ENCODE peak calls at places on chromosomes 5 and 9, in eight cellular contexts. B is kidney; L is AG09309; R is tibial artery; X is MCF 10A; U is right lobe of liver; A is CD8-positive, alpha-beta T cell; T is lower leg skin. K is an unnamed sample.

GRCh38 chr9:86557063-86557766 is 203.0 kb upstream of the TUT7 start:
- DNase-seq in B (no peak), L (peak; percentile 95), R (no peak), X (peak; percentile 82), U (no peak), A (no peak), T (no peak), K (no peak)

GRCh38 chr5:68544656-68545565 is 329.4 kb downstream of the PIK3R1 start:
- DNase-seq in B (no peak), L (no peak), R (no peak), X (no peak), U (no peak), A (no peak), T (no peak), K (no peak)

GRCh38 chr5:39414429-39414828 is 10.4 kb downstream of the DAB2 start:
- DNase-seq in B (no peak), L (no peak), R (no peak), X (no peak), U (no peak), A (no peak), T (no peak), K (no peak)

GRCh38 chr5:137344723-137345322 is 154.3 kb downstream of the SPOCK1 start:
- DNase-seq in B (no peak), L (peak; percentile 24), R (peak; percentile 69), X (peak; percentile 78), U (peak; percentile 50), A (no peak), T (no peak), K (peak; percentile 57)

GRCh38 chr5:149452007-149452664 is 73.0 kb upstream of the IL17B start:
- DNase-seq in B (no peak), L (no peak), R (peak; percentile 83), X (no peak), U (peak; percentile 69), A (no peak), T (no peak), K (no peak)

GRCh38 chr9:70452365-70452764 is 37.9 kb upstream of the KLF9 start:
- DNase-seq in B (no peak), L (no peak), R (no peak), X (no peak), U (no peak), A (no peak), T (no peak), K (no peak)

GRCh38 chr5:179732918-179733763 is 519 bp downstream of the MAML1 start:
- DNase-seq in B (peak; percentile 81), L (no peak), R (peak; percentile 74), X (peak; percentile 62), U (peak; percentile 63), A (peak; percentile 53), T (peak; percentile 88), K (peak; percentile 22)

GRCh38 chr9:93017621-93018020 is 40.9 kb upstream of the SUSD3 start:
- DNase-seq in B (peak; percentile 46), L (no peak), R (peak; percentile 42), X (no peak), U (peak; percentile 31), A (no peak), T (peak; percentile 63), K (no peak)

GRCh38 chr5:125499969-125500368 is 753.5 kb upstream of the ZNF608 start:
- DNase-seq in B (no peak), L (no peak), R (no peak), X (no peak), U (no peak), A (no peak), T (no peak), K (no peak)

GRCh38 chr9:123469231-123469630 is 113.2 kb downstream of the CRB2 start:
- DNase-seq in B (no peak), L (no peak), R (no peak), X (no peak), U (no peak), A (no peak), T (no peak), K (no peak)

GRCh38 chr9:78001946-78002731 is 29.5 kb downstream of the GNAQ start:
- DNase-seq in B (no peak), L (no peak), R (no peak), X (no peak), U (no peak), A (no peak), T (no peak), K (no peak)

GRCh38 chr9:96033896-96034295 is 158.4 kb downstream of the ERCC6L2 start:
- DNase-seq in B (peak; percentile 13), L (no peak), R (no peak), X (no peak), U (no peak), A (no peak), T (peak; percentile 81), K (no peak)

GRCh38 chr5:151696470-151697061 is 9.9 kb upstream of the SPARC start:
- DNase-seq in B (peak; percentile 87), L (peak; percentile 99), R (peak; percentile 89), X (no peak), U (no peak), A (no peak), T (peak; percentile 93), K (no peak)

DNA sequence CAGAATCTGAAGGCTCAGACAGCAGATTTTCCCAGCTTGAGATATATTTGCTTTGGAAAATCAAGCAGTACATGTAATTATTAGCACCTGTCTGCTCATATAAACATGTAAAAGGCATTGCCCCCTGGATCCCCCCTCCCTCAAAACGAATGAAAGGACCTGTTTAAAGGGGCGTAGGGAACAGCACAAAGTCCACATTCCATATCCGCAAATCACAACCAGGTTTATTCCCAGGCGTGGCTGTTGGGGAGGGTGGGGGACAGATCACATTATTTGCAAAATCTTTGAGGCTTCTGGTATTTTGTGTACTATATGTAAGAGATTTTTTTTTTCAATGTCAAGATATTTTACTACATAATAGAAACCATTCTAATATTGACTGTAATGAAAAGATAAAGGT is 8.7 kb upstream of the MRPS2 start:
- DNase-seq in B (no peak), L (no peak), R (peak; percentile 10), X (no peak), U (no peak), A (no peak), T (no peak), K (no peak)
- TF ChIP-seq CTCF in B (no peak), L (no peak), R (no peak), X (no peak), U (no peak), A (no peak), T (no peak), K (no peak)

GRCh38 chr5:36058776-36059175 is 7.9 kb downstream of the UGT3A2 start:
- DNase-seq in B (no peak), L (no peak), R (no peak), X (no peak), U (no peak), A (no peak), T (no peak), K (no peak)

GRCh38 chr5:36059571-36060515 is 6.8 kb downstream of the UGT3A2 start:
- DNase-seq in B (no peak), L (peak; percentile 62), R (no peak), X (peak; percentile 38), U (no peak), A (no peak), T (no peak), K (no peak)

GRCh38 chr5:36055984-36056383 is 10.7 kb downstream of the UGT3A2 start:
- DNase-seq in B (no peak), L (no peak), R (no peak), X (no peak), U (no peak), A (no peak), T (no peak), K (no peak)

GRCh38 chr5:36066001-36066539 is 612 bp downstream of the UGT3A2 start:
- DNase-seq in B (no peak), L (no peak), R (no peak), X (no peak), U (no peak), A (no peak), T (no peak), K (no peak)

GRCh38 chr5:36060516-36060885 is 6.2 kb downstream of the UGT3A2 start:
- DNase-seq in B (no peak), L (no peak), R (no peak), X (no peak), U (no peak), A (no peak), T (no peak), K (no peak)
- TF ChIP-seq CTCF in B (no peak), L (peak; percentile 39), R (no peak), X (peak; percentile 13), U (peak; percentile 13), A (no peak), T (no peak), K (peak; percentile 33)

GRCh38 chr9:120875954-120876841 is 790 bp downstream of the PHF19 start:
- DNase-seq in B (peak; percentile 92), L (no peak), R (peak; percentile 95), X (peak; percentile 93), U (peak; percentile 76), A (peak; percentile 82), T (peak; percentile 97), K (peak; percentile 61)
- TF ChIP-seq CTCF in B (no peak), L (no peak), R (no peak), X (no peak), U (no peak), A (no peak), T (no peak), K (no peak)

DNA sequence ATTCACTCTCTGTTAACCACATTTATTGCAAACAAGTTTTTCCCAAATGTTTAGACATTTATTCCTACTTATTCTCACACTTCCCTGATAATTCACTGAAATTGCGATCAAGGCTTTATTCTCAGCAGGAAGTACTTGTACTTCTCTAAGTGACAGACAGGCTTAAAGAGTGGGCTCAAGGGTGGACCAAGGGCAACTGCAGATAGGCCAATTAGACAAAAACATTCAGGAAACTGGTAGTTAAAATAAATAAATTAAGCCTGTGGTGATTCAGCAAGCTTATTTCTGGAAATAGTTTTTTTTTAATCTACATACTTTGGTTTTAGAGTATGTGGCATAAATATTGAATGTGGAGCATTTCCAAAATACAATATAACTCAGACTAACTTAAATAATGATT is 136.1 kb downstream of the UGCG start:
- DNase-seq in B (no peak), L (no peak), R (no peak), X (no peak), U (no peak), A (no peak), T (no peak), K (no peak)
- TF ChIP-seq CTCF in B (no peak), L (no peak), R (no peak), X (no peak), U (no peak), A (no peak), T (no peak), K (no peak)

K was measured in neural crest cell.